ENCODE peak calls at places on chromosome 21, in four cellular contexts. K, W, G and J are unnamed samples.

GRCh38 chr21:41707231-41707988 is 59.4 kb downstream of the RIPK4 start:
- DNase-seq in K (peak; percentile 5), W (no peak), G (no peak), J (no peak)

GRCh38 chr21:39874759-39875158 is 7.5 kb downstream of the PCP4 start:
- DNase-seq in K (no peak), W (no peak), G (no peak), J (no peak)

GRCh38 chr21:41171210-41171609 is 3.2 kb downstream of the BACE2 start:
- DNase-seq in K (peak; percentile 61), W (no peak), G (no peak), J (no peak)

GRCh38 chr21:37758997-37759396 is 157.3 kb downstream of the KCNJ6 start:
- DNase-seq in K (peak; percentile 14), W (peak; percentile 66), G (peak; percentile 17), J (peak; percentile 51)

GRCh38 chr21:32442566-32443318 is 30.2 kb downstream of the EVA1C start:
- DNase-seq in K (peak; percentile 74), W (no peak), G (no peak), J (no peak)

GRCh38 chr21:34009193-34009592 is 64.2 kb upstream of the MRPS6 start:
- DNase-seq in K (no peak), W (no peak), G (no peak), J (no peak)

GRCh38 chr21:33125981-33126380 is 56.0 kb downstream of the OLIG1 start:
- DNase-seq in K (no peak), W (no peak), G (no peak), J (no peak)

GRCh38 chr21:19684328-19684727 is 1280.7 kb upstream of the TMPRSS15 start:
- DNase-seq in K (no peak), W (no peak), G (no peak), J (no peak)

GRCh38 chr21:36041910-36042309 is 18.4 kb downstream of the SETD4 start:
- DNase-seq in K (no peak), W (no peak), G (no peak), J (no peak)

GRCh38 chr21:44816761-44817505 is 929 bp downstream of the SUMO3 start:
- DNase-seq in K (no peak), W (no peak), G (no peak), J (no peak)